ENCODE peak calls at places on chromosomes 4 and X, in six cellular contexts. One of them, this sample, is unnamed.

GRCh38 chr4:67765928-67766327 is 11.7 kb upstream of the GNRHR start:
- DNase-seq in substantia nigra: no peak
- DNase-seq in HTR-8/SVneo: no peak
- DNase-seq in ELR: peak; percentile 58
- DNase-seq in NCI-H2029: no peak
- DNase-seq in A549: no peak
- DNase-seq in this sample: no peak

GRCh38 chrX:108224727-108225455 is 133.3 kb downstream of the ATG4A start:
- DNase-seq in substantia nigra: no peak
- DNase-seq in HTR-8/SVneo: peak; percentile 7
- DNase-seq in ELR: peak; percentile 49
- DNase-seq in NCI-H2029: no peak
- DNase-seq in A549: peak; percentile 38
- DNase-seq in this sample: no peak

GRCh38 chr4:31807036-31807435 is 1086.9 kb downstream of the PCDH7 start:
- DNase-seq in substantia nigra: no peak
- DNase-seq in HTR-8/SVneo: no peak
- DNase-seq in ELR: no peak
- DNase-seq in NCI-H2029: no peak
- DNase-seq in A549: no peak
- DNase-seq in this sample: no peak

GRCh38 chr4:40223343-40223742 is 26.5 kb downstream of the RHOH start:
- DNase-seq in substantia nigra: no peak
- DNase-seq in HTR-8/SVneo: no peak
- DNase-seq in ELR: no peak
- DNase-seq in NCI-H2029: no peak
- DNase-seq in A549: no peak
- DNase-seq in this sample: no peak

GRCh38 chrX:55524487-55524886 is 34.8 kb upstream of the USP51 start:
- DNase-seq in substantia nigra: no peak
- DNase-seq in HTR-8/SVneo: no peak
- DNase-seq in ELR: no peak
- DNase-seq in NCI-H2029: no peak
- DNase-seq in A549: peak; percentile 3
- DNase-seq in this sample: no peak

GRCh38 chr4:95106408-95106928 is 348.7 kb downstream of the BMPR1B start:
- DNase-seq in substantia nigra: no peak
- DNase-seq in HTR-8/SVneo: no peak
- DNase-seq in ELR: peak; percentile 5
- DNase-seq in NCI-H2029: no peak
- DNase-seq in A549: no peak
- DNase-seq in this sample: no peak

GRCh38 chrX:153924149-153924861 is 1.8 kb downstream of the ARHGAP4 start:
- DNase-seq in substantia nigra: peak; percentile 27
- DNase-seq in HTR-8/SVneo: no peak
- DNase-seq in ELR: peak; percentile 61
- DNase-seq in NCI-H2029: no peak
- DNase-seq in A549: peak; percentile 65
- DNase-seq in this sample: no peak

GRCh38 chr4:2085496-2085901 is 26.4 kb downstream of the NAT8L start:
- DNase-seq in substantia nigra: no peak
- DNase-seq in HTR-8/SVneo: no peak
- DNase-seq in ELR: no peak
- DNase-seq in NCI-H2029: no peak
- DNase-seq in A549: no peak
- DNase-seq in this sample: peak; percentile 29

GRCh38 chrX:44843318-44843702 is 511 bp upstream of the DUSP21 start:
- DNase-seq in substantia nigra: no peak
- DNase-seq in HTR-8/SVneo: no peak
- DNase-seq in ELR: peak; percentile 43
- DNase-seq in NCI-H2029: no peak
- DNase-seq in A549: no peak
- DNase-seq in this sample: no peak

GRCh38 chr4:113043591-113043990 is 5.9 kb upstream of the ANK2 start:
- DNase-seq in substantia nigra: no peak
- DNase-seq in HTR-8/SVneo: no peak
- DNase-seq in ELR: peak; percentile 48
- DNase-seq in NCI-H2029: no peak
- DNase-seq in A549: no peak
- DNase-seq in this sample: no peak

GRCh38 chrX:26050099-26050498 is 88.0 kb upstream of the MAGEB18 start:
- DNase-seq in substantia nigra: no peak
- DNase-seq in HTR-8/SVneo: no peak
- DNase-seq in ELR: no peak
- DNase-seq in NCI-H2029: no peak
- DNase-seq in A549: no peak
- DNase-seq in this sample: no peak

GRCh38 chr4:38482696-38483095 is 181.3 kb upstream of the KLF3 start:
- DNase-seq in substantia nigra: no peak
- DNase-seq in HTR-8/SVneo: no peak
- DNase-seq in ELR: no peak
- DNase-seq in NCI-H2029: no peak
- DNase-seq in A549: no peak
- DNase-seq in this sample: no peak

GRCh38 chr4:127203561-127204260 is 429.0 kb upstream of the INTU start:
- DNase-seq in substantia nigra: no peak
- DNase-seq in HTR-8/SVneo: no peak
- DNase-seq in ELR: peak; percentile 46
- DNase-seq in NCI-H2029: no peak
- DNase-seq in A549: no peak
- DNase-seq in this sample: no peak

GRCh38 chrX:13428055-13428786 is 108.4 kb upstream of the ATXN3L start:
- DNase-seq in substantia nigra: no peak
- DNase-seq in HTR-8/SVneo: peak; percentile 73
- DNase-seq in ELR: peak; percentile 82
- DNase-seq in NCI-H2029: no peak
- DNase-seq in A549: peak; percentile 86
- DNase-seq in this sample: no peak